ENCODE peak calls at places on chromosomes 2 and 18, in five cellular contexts. G is gastrocnemius medialis, D is Peyer's patch, B is pancreas, K is AG10803. M is an unnamed sample.

GRCh38 chr2:71742953-71743601 is 289.7 kb downstream of the DYSF start:
- DNase-seq in G (peak), D (no peak), B (peak), K (peak), M (no peak)

GRCh38 chr2:215590353-215590752 is 154.5 kb upstream of the FN1 start:
- DNase-seq in G (no peak), D (no peak), B (no peak), K (peak), M (no peak)

GRCh38 chr2:213306320-213306942 is 22.2 kb downstream of the SPAG16 start:
- DNase-seq in G (no peak), D (no peak), B (peak), K (peak), M (no peak)

GRCh38 chr18:48992791-48993555 is 42.2 kb upstream of the SMAD7 start:
- DNase-seq in G (no peak), D (peak), B (no peak), K (no peak), M (no peak)

GRCh38 chr2:207960911-207961310 is 64.4 kb downstream of the PLEKHM3 start:
- DNase-seq in G (no peak), D (no peak), B (no peak), K (no peak), M (no peak)

GRCh38 chr2:168453404-168453803 is 2.7 kb upstream of the CERS6 start:
- DNase-seq in G (no peak), D (no peak), B (no peak), K (no peak), M (no peak)

GRCh38 chr2:42959148-42959992 is 167.0 kb upstream of the HAAO start:
- DNase-seq in G (peak), D (no peak), B (no peak), K (peak), M (no peak)

GRCh38 chr2:100058014-100058310 is 84.4 kb downstream of the AFF3 start:
- DNase-seq in G (no peak), D (no peak), B (no peak), K (peak), M (no peak)

GRCh38 chr2:64019083-64019974 is at the start of gene VPS54:
- DNase-seq in G (peak), D (peak), B (peak), K (peak), M (no peak)

GRCh38 chr18:69401475-69402218 is 959 bp downstream of the DOK6 start:
- DNase-seq in G (no peak), D (no peak), B (no peak), K (peak), M (no peak)

GRCh38 chr2:12501469-12502147 is 215.1 kb upstream of the TRIB2 start:
- DNase-seq in G (peak), D (no peak), B (no peak), K (no peak), M (peak)

GRCh38 chr2:158926478-158926948 is 41.9 kb upstream of the TANC1 start:
- DNase-seq in G (no peak), D (no peak), B (no peak), K (peak), M (no peak)

GRCh38 chr18:12777543-12777942 is 74.7 kb downstream of the PSMG2 start:
- DNase-seq in G (no peak), D (no peak), B (no peak), K (no peak), M (no peak)

GRCh38 chr2:235212501-235212900 is 260.7 kb downstream of the SH3BP4 start:
- DNase-seq in G (no peak), D (no peak), B (no peak), K (peak), M (no peak)

GRCh38 chr2:191593622-191594416 is 84.1 kb upstream of the NABP1 start:
- DNase-seq in G (no peak), D (no peak), B (no peak), K (peak), M (no peak)

GRCh38 chr2:239181074-239181581 is 219.7 kb downstream of the HDAC4 start:
- DNase-seq in G (peak), D (no peak), B (no peak), K (no peak), M (no peak)

GRCh38 chr2:105772362-105772761 is 27.6 kb downstream of the NCK2 start:
- DNase-seq in G (no peak), D (no peak), B (no peak), K (no peak), M (no peak)

GRCh38 chr2:43251171-43251731 is 24.8 kb upstream of the ZFP36L2 start:
- DNase-seq in G (no peak), D (no peak), B (no peak), K (peak), M (no peak)

GRCh38 chr2:232482301-232483238 is 5.1 kb downstream of the ECEL1 start:
- DNase-seq in G (no peak), D (peak), B (no peak), K (no peak), M (no peak)

GRCh38 chr2:100180503-100180902 is 38.1 kb upstream of the AFF3 start:
- DNase-seq in G (no peak), D (no peak), B (no peak), K (no peak), M (no peak)

GRCh38 chr2:99818842-99819241 is 323.5 kb downstream of the AFF3 start:
- DNase-seq in G (no peak), D (no peak), B (no peak), K (no peak), M (no peak)

GRCh38 chr2:119756837-119757236 is 2.9 kb upstream of the PTPN4 start:
- DNase-seq in G (peak), D (no peak), B (peak), K (peak), M (no peak)

GRCh38 chr2:42929985-42930581 is 137.7 kb upstream of the HAAO start:
- DNase-seq in G (no peak), D (no peak), B (no peak), K (peak), M (no peak)

GRCh38 chr2:204972161-204972560 is 426.9 kb downstream of the PARD3B start:
- DNase-seq in G (no peak), D (no peak), B (no peak), K (no peak), M (no peak)

GRCh38 chr2:20704886-20705285 is 37.9 kb downstream of the GDF7 start:
- DNase-seq in G (no peak), D (no peak), B (no peak), K (no peak), M (no peak)

GRCh38 chr2:52423111-52423510 is 1344.5 kb upstream of the CHAC2 start:
- DNase-seq in G (no peak), D (no peak), B (no peak), K (no peak), M (no peak)

GRCh38 chr2:74011246-74011645 is 26.5 kb downstream of the TET3 start:
- DNase-seq in G (no peak), D (no peak), B (no peak), K (no peak), M (no peak)

GRCh38 chr2:204749319-204749718 is 204.0 kb downstream of the PARD3B start:
- DNase-seq in G (no peak), D (no peak), B (no peak), K (peak), M (no peak)

GRCh38 chr2:79971807-79972206 is 332.7 kb downstream of the LRRTM1 start:
- DNase-seq in G (no peak), D (no peak), B (no peak), K (peak), M (no peak)

GRCh38 chr18:2482711-2483475 is 88.4 kb downstream of the METTL4 start:
- DNase-seq in G (no peak), D (no peak), B (no peak), K (no peak), M (no peak)

GRCh38 chr2:196591004-196591403 is 48.5 kb upstream of the CCDC150 start:
- DNase-seq in G (no peak), D (no peak), B (no peak), K (no peak), M (no peak)

GRCh38 chr2:196592912-196593881 is 46.3 kb upstream of the CCDC150 start:
- DNase-seq in G (no peak), D (peak), B (peak), K (peak), M (no peak)

GRCh38 chr2:196594158-196594557 is 45.4 kb upstream of the CCDC150 start:
- DNase-seq in G (no peak), D (no peak), B (no peak), K (no peak), M (no peak)

GRCh38 chr2:196591621-196592022 is 47.9 kb upstream of the CCDC150 start:
- DNase-seq in G (no peak), D (no peak), B (no peak), K (no peak), M (no peak)

DNA sequence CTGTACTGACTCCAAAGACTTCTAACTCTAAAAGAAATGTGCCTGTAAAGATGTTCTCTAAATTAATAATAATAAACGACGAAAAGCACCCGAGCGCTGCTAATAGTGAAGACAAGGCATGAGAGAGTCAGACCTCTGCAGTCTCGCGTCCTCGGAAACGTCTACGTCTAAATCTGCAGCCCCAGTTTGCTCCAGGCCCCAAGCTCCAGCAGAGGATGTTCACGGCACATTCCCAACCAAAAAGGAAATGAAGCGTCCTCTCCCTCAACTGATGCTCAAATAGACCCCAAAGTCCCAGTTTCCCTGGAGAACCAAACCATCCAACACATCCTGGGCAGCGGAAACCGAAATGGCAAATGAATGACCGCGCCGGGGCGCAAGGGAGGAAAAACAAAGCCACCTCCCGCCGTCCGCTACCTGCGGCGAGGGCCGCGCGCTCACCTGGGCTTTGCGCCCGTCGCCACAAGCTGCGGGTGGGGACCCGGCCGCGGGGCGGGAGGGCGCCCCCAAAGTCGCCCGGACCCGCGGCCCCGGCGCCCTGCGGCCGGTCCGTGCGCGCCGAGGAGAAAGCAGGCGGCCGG is 47.1 kb upstream of the CCDC150 start:
- DNase-seq in G (no peak), D (peak), B (peak), K (peak), M (no peak)
- TF ChIP-seq CTCF in G (no peak), D (no peak), B (no peak), K (peak), M (no peak)

GRCh38 chr2:179875864-179876263 is 14.5 kb upstream of the ZNF385B start:
- DNase-seq in G (no peak), D (no peak), B (no peak), K (no peak), M (no peak)
- H3K4me3 ChIP-seq in G (no peak), D (no peak), B (no peak), K (no peak), M (no peak)

DNA sequence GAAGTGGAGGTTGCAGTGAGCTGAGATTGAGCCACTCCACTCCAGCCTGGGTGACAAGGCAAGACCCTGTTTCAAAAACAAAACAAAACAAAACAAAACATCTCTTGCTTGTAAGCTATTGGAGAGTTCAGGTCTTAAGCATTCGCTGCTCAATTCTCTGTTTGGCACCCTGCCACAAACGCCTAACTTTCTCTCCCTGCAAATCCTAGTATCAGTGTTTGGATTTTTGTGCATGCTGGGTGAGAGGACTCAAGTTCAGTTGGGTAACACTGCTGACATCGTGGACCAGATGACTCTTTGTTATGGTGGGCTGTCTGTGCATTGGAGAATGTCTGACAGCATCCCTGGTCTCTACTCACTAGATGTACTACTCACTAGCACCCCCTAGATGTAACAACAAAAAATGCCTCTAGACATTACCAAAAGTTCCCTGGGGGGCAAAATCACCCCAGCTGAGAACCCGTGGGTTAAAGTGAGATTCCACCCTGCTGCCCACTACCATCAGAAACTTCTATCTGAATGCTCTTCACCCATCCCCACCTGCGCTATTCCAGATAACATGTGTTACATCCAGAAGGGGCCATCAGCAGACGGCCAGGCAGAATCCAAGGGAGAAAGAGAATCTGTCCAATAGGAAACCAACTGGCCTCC is 50.9 kb downstream of the CACNB4 start:
- DNase-seq in G (no peak), D (no peak), B (no peak), K (no peak), M (no peak)
- TF ChIP-seq CTCF in G (no peak), D (no peak), B (no peak), K (peak), M (peak)

GRCh38 chr2:38775921-38776225 is 2.1 kb upstream of the GEMIN6 start:
- DNase-seq in G (no peak), D (no peak), B (no peak), K (no peak), M (no peak)
- H3K4me3 ChIP-seq in G (no peak), D (no peak), B (no peak), K (no peak), M (no peak)

GRCh38 chr2:196758474-196759377 is 40.8 kb downstream of the GTF3C3 start:
- DNase-seq in G (no peak), D (no peak), B (no peak), K (peak), M (no peak)
- TF ChIP-seq CTCF in G (no peak), D (peak), B (no peak), K (peak), M (no peak)

DNA sequence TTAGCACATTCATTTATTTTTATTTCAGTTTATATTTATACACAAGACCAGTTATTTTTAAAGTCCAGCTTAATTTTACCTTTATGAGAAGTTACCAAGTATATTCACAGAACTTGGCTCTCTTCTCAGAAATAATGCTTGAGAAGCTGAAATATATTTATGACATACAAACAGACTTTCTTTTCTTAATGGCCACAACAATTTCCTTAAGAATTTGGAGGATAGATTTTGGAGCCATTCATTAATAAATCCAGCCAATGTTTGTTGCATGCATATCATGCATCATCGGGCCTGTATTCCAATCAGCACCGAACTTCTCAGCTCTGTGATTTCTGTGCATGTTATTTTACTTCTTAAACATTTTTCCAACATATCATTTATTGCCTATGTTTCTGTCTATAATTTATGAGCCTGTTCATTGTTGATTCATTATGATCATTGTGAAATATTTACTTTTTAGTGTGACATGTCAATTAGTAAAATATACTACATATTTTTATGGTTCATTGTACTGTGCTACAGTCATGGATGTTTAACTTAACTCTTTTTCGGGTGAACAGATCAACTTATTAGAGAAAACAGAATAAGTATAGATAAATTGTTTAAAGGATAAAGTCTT is 3.5 kb downstream of the GULP1 start:
- DNase-seq in G (no peak), D (no peak), B (no peak), K (no peak), M (no peak)
- H3K4me3 ChIP-seq in G (no peak), D (peak), B (no peak), K (no peak), M (no peak)

M was measured in GM12864.